ENCODE peak calls at places on chromosome 7, in four cellular contexts. One of them, this sample, is unnamed.

GRCh38 chr7:114085592-114086490 is 167.0 kb upstream of the PPP1R3A start:
- DNase-seq in HepG2: no peak
- DNase-seq in GM12878: no peak
- DNase-seq in K562: no peak
- DNase-seq in this sample: peak

GRCh38 chr7:105654994-105655900 is 74.0 kb upstream of the EFCAB10 start:
- DNase-seq in HepG2: no peak
- DNase-seq in GM12878: no peak
- DNase-seq in K562: no peak
- DNase-seq in this sample: peak

GRCh38 chr7:18086165-18087030 is 58.8 kb upstream of the PRPS1L1 start:
- DNase-seq in HepG2: no peak
- DNase-seq in GM12878: no peak
- DNase-seq in K562: peak
- DNase-seq in this sample: peak

GRCh38 chr7:70704921-70705346 is 427.0 kb upstream of the GALNT17 start:
- DNase-seq in HepG2: no peak
- DNase-seq in GM12878: no peak
- DNase-seq in K562: no peak
- DNase-seq in this sample: no peak

GRCh38 chr7:3242398-3242972 is 58.6 kb upstream of the SDK1 start:
- DNase-seq in HepG2: no peak
- DNase-seq in GM12878: no peak
- DNase-seq in K562: no peak
- DNase-seq in this sample: no peak

GRCh38 chr7:151442776-151443496 is 3.0 kb upstream of the CRYGN start:
- DNase-seq in HepG2: no peak
- DNase-seq in GM12878: no peak
- DNase-seq in K562: no peak
- DNase-seq in this sample: no peak

GRCh38 chr7:141071260-141071854 is 2.5 kb upstream of the TMEM178B start:
- DNase-seq in HepG2: peak
- DNase-seq in GM12878: no peak
- DNase-seq in K562: peak
- DNase-seq in this sample: peak

GRCh38 chr7:29508608-29509007 is 55.0 kb upstream of the PRR15 start:
- DNase-seq in HepG2: no peak
- DNase-seq in GM12878: no peak
- DNase-seq in K562: no peak
- DNase-seq in this sample: no peak

GRCh38 chr7:100673942-100674431 is 447 bp downstream of the GNB2 start:
- DNase-seq in HepG2: no peak
- DNase-seq in GM12878: no peak
- DNase-seq in K562: peak
- DNase-seq in this sample: no peak

GRCh38 chr7:148735967-148736366 is 37.3 kb downstream of the CUL1 start:
- DNase-seq in HepG2: no peak
- DNase-seq in GM12878: no peak
- DNase-seq in K562: no peak
- DNase-seq in this sample: no peak

GRCh38 chr7:48971173-48971572 is 46.8 kb downstream of the CDC14C start:
- DNase-seq in HepG2: no peak
- DNase-seq in GM12878: no peak
- DNase-seq in K562: no peak
- DNase-seq in this sample: no peak

GRCh38 chr7:121484089-121484763 is 88.1 kb upstream of the FAM3C start:
- DNase-seq in HepG2: no peak
- DNase-seq in GM12878: no peak
- DNase-seq in K562: no peak
- DNase-seq in this sample: no peak

GRCh38 chr7:21526007-21526406 is 16.8 kb upstream of the DNAH11 start:
- DNase-seq in HepG2: peak
- DNase-seq in GM12878: no peak
- DNase-seq in K562: no peak
- DNase-seq in this sample: peak

GRCh38 chr7:31690892-31691291 is 3.9 kb downstream of the PPP1R17 start:
- DNase-seq in HepG2: no peak
- DNase-seq in GM12878: no peak
- DNase-seq in K562: no peak
- DNase-seq in this sample: no peak

GRCh38 chr7:42351313-42351935 is 114.4 kb upstream of the GLI3 start:
- DNase-seq in HepG2: no peak
- DNase-seq in GM12878: no peak
- DNase-seq in K562: no peak
- DNase-seq in this sample: no peak

GRCh38 chr7:117274951-117275350 is 47.9 kb downstream of the WNT2 start:
- DNase-seq in HepG2: no peak
- DNase-seq in GM12878: no peak
- DNase-seq in K562: no peak
- DNase-seq in this sample: no peak

GRCh38 chr7:30618080-30618676 is 23.5 kb downstream of the GARS1 start:
- DNase-seq in HepG2: no peak
- DNase-seq in GM12878: no peak
- DNase-seq in K562: no peak
- DNase-seq in this sample: no peak

GRCh38 chr7:64888561-64888900 is 14.5 kb upstream of the ZNF273 start:
- DNase-seq in HepG2: no peak
- DNase-seq in GM12878: no peak
- DNase-seq in K562: no peak
- DNase-seq in this sample: peak

GRCh38 chr7:28408974-28409715 is 3.2 kb upstream of the CREB5 start:
- DNase-seq in HepG2: peak
- DNase-seq in GM12878: no peak
- DNase-seq in K562: peak
- DNase-seq in this sample: peak

GRCh38 chr7:123972045-123972444 is 47.0 kb downstream of the SPAM1 start:
- DNase-seq in HepG2: no peak
- DNase-seq in GM12878: no peak
- DNase-seq in K562: no peak
- DNase-seq in this sample: no peak

GRCh38 chr7:74032191-74032490 is 4.2 kb downstream of the ELN start:
- DNase-seq in HepG2: no peak
- DNase-seq in GM12878: no peak
- DNase-seq in K562: no peak
- DNase-seq in this sample: no peak

GRCh38 chr7:47763063-47763974 is 181.4 kb upstream of the TNS3 start:
- DNase-seq in HepG2: peak
- DNase-seq in GM12878: no peak
- DNase-seq in K562: no peak
- DNase-seq in this sample: no peak

GRCh38 chr7:25665346-25665745 is 437.1 kb upstream of the NPVF start:
- DNase-seq in HepG2: no peak
- DNase-seq in GM12878: no peak
- DNase-seq in K562: no peak
- DNase-seq in this sample: no peak

GRCh38 chr7:7236041-7236440 is 53.7 kb downstream of the C1GALT1 start:
- DNase-seq in HepG2: no peak
- DNase-seq in GM12878: no peak
- DNase-seq in K562: no peak
- DNase-seq in this sample: no peak

GRCh38 chr7:91941450-91941849 is 788 bp downstream of the AKAP9 start:
- DNase-seq in HepG2: peak
- DNase-seq in GM12878: no peak
- DNase-seq in K562: no peak
- DNase-seq in this sample: peak

GRCh38 chr7:134865001-134865845 is 85.8 kb downstream of the CALD1 start:
- DNase-seq in HepG2: no peak
- DNase-seq in GM12878: peak
- DNase-seq in K562: no peak
- DNase-seq in this sample: peak

GRCh38 chr7:2621061-2621828 is 10.5 kb upstream of the TTYH3 start:
- DNase-seq in HepG2: no peak
- DNase-seq in GM12878: no peak
- DNase-seq in K562: peak
- DNase-seq in this sample: peak

GRCh38 chr7:151740180-151740845 is 136.6 kb downstream of the PRKAG2 start:
- DNase-seq in HepG2: no peak
- DNase-seq in GM12878: no peak
- DNase-seq in K562: no peak
- DNase-seq in this sample: no peak

GRCh38 chr7:15839415-15840100 is 153.1 kb upstream of the MEOX2 start:
- DNase-seq in HepG2: no peak
- DNase-seq in GM12878: no peak
- DNase-seq in K562: no peak
- DNase-seq in this sample: peak

GRCh38 chr7:42605800-42606199 is 306.1 kb downstream of the C7orf25 start:
- DNase-seq in HepG2: no peak
- DNase-seq in GM12878: no peak
- DNase-seq in K562: no peak
- DNase-seq in this sample: no peak

GRCh38 chr7:148773344-148773743 is 74.6 kb downstream of the CUL1 start:
- DNase-seq in HepG2: no peak
- DNase-seq in GM12878: peak
- DNase-seq in K562: no peak
- DNase-seq in this sample: no peak

GRCh38 chr7:72190166-72190565 is 222.0 kb downstream of the CALN1 start:
- DNase-seq in HepG2: no peak
- DNase-seq in GM12878: no peak
- DNase-seq in K562: no peak
- DNase-seq in this sample: no peak

GRCh38 chr7:2687881-2688318 is at the start of gene AMZ1:
- DNase-seq in HepG2: no peak
- DNase-seq in GM12878: no peak
- DNase-seq in K562: peak
- DNase-seq in this sample: no peak

GRCh38 chr7:123643495-123644428 is 11.9 kb upstream of the LMOD2 start:
- DNase-seq in HepG2: peak
- DNase-seq in GM12878: no peak
- DNase-seq in K562: no peak
- DNase-seq in this sample: peak

GRCh38 chr7:128869944-128870285 is 7.3 kb downstream of the ATP6V1F start:
- DNase-seq in HepG2: no peak
- DNase-seq in GM12878: no peak
- DNase-seq in K562: no peak
- DNase-seq in this sample: peak

DNA sequence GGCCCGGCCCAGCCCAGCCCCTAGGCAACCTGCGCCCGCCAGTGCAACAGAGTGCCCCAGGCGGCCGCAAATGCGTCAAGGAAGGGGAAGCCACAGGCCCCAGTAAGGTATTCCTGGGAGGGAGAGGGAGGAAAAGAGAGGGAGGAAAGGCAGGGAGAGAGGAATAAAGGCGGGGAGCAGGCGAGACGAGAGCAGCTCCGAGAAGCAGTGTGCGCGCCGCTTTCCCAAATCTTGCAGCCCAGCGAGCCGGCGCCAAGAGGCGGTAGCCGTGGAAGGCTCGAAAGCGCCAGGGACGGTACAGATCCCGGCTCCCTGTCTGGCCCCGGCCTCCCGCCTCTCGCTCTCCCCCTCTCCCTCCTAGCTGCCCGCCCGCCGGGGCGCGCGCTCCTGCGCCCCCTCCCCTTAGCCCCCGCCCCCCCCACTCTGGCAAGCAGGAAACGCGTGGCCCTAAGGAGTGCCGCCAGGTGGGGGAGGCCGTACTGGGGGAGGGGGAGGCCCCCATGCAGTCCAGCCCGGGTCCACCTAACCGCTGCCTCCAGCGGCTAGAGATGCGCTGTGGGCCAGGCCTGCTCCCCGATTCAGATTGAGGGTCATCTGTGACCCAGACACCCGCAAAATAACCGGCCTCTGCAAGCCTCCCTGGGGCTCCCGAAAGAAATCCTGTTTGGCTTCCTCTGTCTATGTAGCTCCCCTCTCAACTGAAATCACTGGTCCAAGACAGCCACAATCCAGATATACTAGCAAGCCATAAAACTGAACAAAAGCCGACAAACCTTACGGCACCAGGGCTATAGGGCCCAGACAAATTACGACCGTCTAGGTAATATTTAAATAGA is 4.2 kb downstream of the HOXA10 start:
- DNase-seq in HepG2: no peak
- DNase-seq in GM12878: no peak
- DNase-seq in K562: no peak
- DNase-seq in this sample: peak
- TF ChIP-seq JUNB in HepG2: no peak
- TF ChIP-seq JUNB in GM12878: no peak
- TF ChIP-seq JUNB in K562: no peak
- TF ChIP-seq JUNB in this sample: no peak

DNA sequence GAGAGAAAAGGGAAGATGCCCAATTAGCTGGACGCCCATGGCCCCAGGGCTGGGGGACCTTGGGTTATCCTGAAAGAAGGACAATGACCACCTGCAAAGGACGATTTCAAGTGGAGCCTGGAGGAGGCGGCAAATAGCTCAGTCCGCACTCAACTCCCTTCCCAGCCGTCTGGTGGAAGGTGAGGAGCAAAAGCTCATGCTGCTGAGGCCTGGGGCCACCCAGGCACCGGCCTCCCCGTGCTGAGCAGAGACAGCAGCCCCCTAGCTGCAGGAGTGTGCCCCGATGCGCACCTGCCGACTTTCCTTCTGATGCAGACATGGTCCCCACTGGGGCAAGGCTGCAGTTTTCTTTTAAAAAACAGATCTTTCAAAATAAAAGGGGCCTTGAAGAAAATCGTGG is 7.9 kb downstream of the FAM20C start:
- DNase-seq in HepG2: no peak
- DNase-seq in GM12878: no peak
- DNase-seq in K562: no peak
- DNase-seq in this sample: peak
- TF ChIP-seq POLR2AphosphoS5 in HepG2: no peak
- TF ChIP-seq POLR2AphosphoS5 in GM12878: no peak
- TF ChIP-seq POLR2AphosphoS5 in K562: no peak
- TF ChIP-seq POLR2AphosphoS5 in this sample: no peak

DNA sequence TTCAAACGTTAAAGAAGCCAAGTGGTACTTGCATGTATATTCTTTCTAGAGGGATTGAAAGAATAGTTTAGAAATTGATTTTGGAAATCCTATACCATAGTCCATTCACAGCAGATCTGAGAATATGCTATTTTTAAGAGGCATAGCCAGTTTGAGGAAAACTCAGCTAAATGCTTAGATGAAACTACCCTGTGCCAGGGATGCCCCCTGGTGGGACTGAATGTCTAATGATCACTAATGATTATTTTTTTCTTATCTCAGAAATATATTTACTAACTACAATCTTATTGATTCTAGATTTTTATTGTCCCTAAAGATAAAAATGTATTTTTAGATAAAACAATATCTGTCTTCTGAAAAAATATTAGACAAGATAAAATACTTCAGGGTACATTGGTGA is 844.9 kb upstream of the PHF14 start:
- DNase-seq in HepG2: no peak
- DNase-seq in GM12878: no peak
- DNase-seq in K562: no peak
- DNase-seq in this sample: peak
- TF ChIP-seq CTCF in HepG2: no peak
- TF ChIP-seq CTCF in GM12878: no peak
- TF ChIP-seq CTCF in K562: no peak
- TF ChIP-seq CTCF in this sample: peak

GRCh38 chr7:46653848-46654247 is 732.8 kb upstream of the IGFBP3 start:
- DNase-seq in HepG2: no peak
- DNase-seq in GM12878: no peak
- DNase-seq in K562: no peak
- DNase-seq in this sample: no peak

GRCh38 chr7:46649896-46650295 is 728.8 kb upstream of the IGFBP3 start:
- DNase-seq in HepG2: no peak
- DNase-seq in GM12878: no peak
- DNase-seq in K562: no peak
- DNase-seq in this sample: no peak

GRCh38 chr7:46651561-46652088 is 730.6 kb upstream of the IGFBP3 start:
- DNase-seq in HepG2: no peak
- DNase-seq in GM12878: peak
- DNase-seq in K562: no peak
- DNase-seq in this sample: no peak

GRCh38 chr7:46651070-46651469 is 730.0 kb upstream of the IGFBP3 start:
- DNase-seq in HepG2: no peak
- DNase-seq in GM12878: no peak
- DNase-seq in K562: no peak
- DNase-seq in this sample: peak

GRCh38 chr7:46652317-46652716 is 731.2 kb upstream of the IGFBP3 start:
- DNase-seq in HepG2: no peak
- DNase-seq in GM12878: no peak
- DNase-seq in K562: no peak
- DNase-seq in this sample: no peak
- TF ChIP-seq JUNB in HepG2: no peak
- TF ChIP-seq JUNB in GM12878: no peak
- TF ChIP-seq JUNB in K562: no peak
- TF ChIP-seq JUNB in this sample: no peak

This sample was measured in GM23338.